ENCODE peak calls at places on chromosomes 6 and 20, in six cellular contexts. Q is neural progenitor cell, Z is SK-N-SH, R is psoas muscle, T is NT2/D1, S is PC-3. G is an unnamed sample.
A peak's percentile ranks its signal among the peaks of the same experiment; 100 is the strongest.

GRCh38 chr6:21102624-21103023 is 490.9 kb upstream of the SOX4 start:
- DNase-seq in T (no peak), R (no peak), Z (no peak), Q (no peak), S (peak; percentile 9), G (no peak)

GRCh38 chr6:92701425-92702096 is 717.8 kb downstream of the EPHA7 start:
- DNase-seq in T (no peak), R (peak; percentile 30), Z (no peak), S (no peak), Q (no peak), G (peak; percentile 40)

GRCh38 chr6:71294121-71294523 is 5.5 kb downstream of the OGFRL1 start:
- DNase-seq in Z (no peak), T (no peak), R (no peak), S (peak; percentile 74), Q (no peak), G (no peak)

GRCh38 chr20:64206619-64207018 is 42.4 kb downstream of the MYT1 start:
- DNase-seq in S (no peak), R (no peak), Z (no peak), Q (no peak), T (no peak), G (no peak)

GRCh38 chr20:32966881-32967781 is 37.1 kb downstream of the SUN5 start:
- DNase-seq in Q (no peak), Z (peak; percentile 8), R (no peak), T (no peak), S (no peak), G (no peak)

GRCh38 chr6:33570806-33571636 is 9.1 kb downstream of the BAK1 start:
- DNase-seq in T (no peak), R (peak; percentile 88), Q (peak; percentile 84), S (peak; percentile 64), Z (peak; percentile 93), G (peak; percentile 87)

GRCh38 chr6:133891814-133892443 is 3.0 kb downstream of the TCF21 start:
- DNase-seq in R (no peak), S (no peak), Q (no peak), T (no peak), Z (peak; percentile 39), G (no peak)

GRCh38 chr6:13371421-13372072 is 43.2 kb upstream of the TBC1D7 start:
- DNase-seq in Q (peak; percentile 40), T (no peak), R (no peak), S (no peak), Z (peak; percentile 43), G (no peak)

GRCh38 chr6:156687875-156688549 is 89.2 kb upstream of the ARID1B start:
- DNase-seq in Z (peak; percentile 58), T (peak; percentile 1), R (no peak), S (peak; percentile 44), Q (peak; percentile 56), G (peak; percentile 39)

GRCh38 chr6:39062014-39062740 is 13.6 kb downstream of the GLP1R start:
- DNase-seq in Q (peak; percentile 13), S (no peak), Z (peak; percentile 80), T (no peak), R (no peak), G (no peak)

GRCh38 chr6:100347901-100348550 is 116.7 kb downstream of the SIM1 start:
- DNase-seq in R (no peak), Z (no peak), T (no peak), Q (no peak), S (peak; percentile 46), G (no peak)

GRCh38 chr20:54340667-54341081 is 132.8 kb downstream of the PFDN4 start:
- DNase-seq in T (no peak), Z (no peak), R (no peak), S (peak; percentile 11), Q (no peak), G (no peak)

GRCh38 chr6:149127212-149127611 is 190.3 kb upstream of the TAB2 start:
- DNase-seq in R (no peak), S (peak; percentile 81), Q (no peak), Z (no peak), T (no peak), G (no peak)

GRCh38 chr20:50287512-50287911 is 96.9 kb downstream of the CEBPB start:
- DNase-seq in Z (no peak), S (no peak), T (no peak), R (no peak), Q (no peak), G (no peak)
- H3K4me1 ChIP-seq in Z (peaks cover 16% of the 10 kb centered on the region), S (peaks cover 30% of the 10 kb centered on the region), T (peaks cover 21% of the 10 kb centered on the region), R (peaks cover 51% of the 10 kb centered on the region), Q (peaks cover 8% of the 10 kb centered on the region), G (peaks cover 35% of the 10 kb centered on the region)

GRCh38 chr6:155013457-155013876 is 18.4 kb downstream of the TIAM2 start:
- DNase-seq in Q (no peak), S (no peak), Z (peak; percentile 52), R (no peak), T (no peak), G (peak; percentile 79)
- H3K4me1 ChIP-seq in Q (no peaks in the 10 kb centered on the region), S (peaks cover 23% of the 10 kb centered on the region), Z (peaks cover 11% of the 10 kb centered on the region), R (no peaks in the 10 kb centered on the region), T (peaks cover 8% of the 10 kb centered on the region), G (peaks cover 22% of the 10 kb centered on the region)

GRCh38 chr6:117513778-117514371 is 31.4 kb downstream of the DCBLD1 start:
- DNase-seq in R (no peak), S (no peak), T (no peak), Q (no peak), Z (no peak), G (no peak)
- H3K4me1 ChIP-seq in R (peaks cover 16% of the 10 kb centered on the region), S (no peaks in the 10 kb centered on the region), T (no peaks in the 10 kb centered on the region), Q (peaks cover 12% of the 10 kb centered on the region), Z (no peaks in the 10 kb centered on the region), G (no peaks in the 10 kb centered on the region)

DNA sequence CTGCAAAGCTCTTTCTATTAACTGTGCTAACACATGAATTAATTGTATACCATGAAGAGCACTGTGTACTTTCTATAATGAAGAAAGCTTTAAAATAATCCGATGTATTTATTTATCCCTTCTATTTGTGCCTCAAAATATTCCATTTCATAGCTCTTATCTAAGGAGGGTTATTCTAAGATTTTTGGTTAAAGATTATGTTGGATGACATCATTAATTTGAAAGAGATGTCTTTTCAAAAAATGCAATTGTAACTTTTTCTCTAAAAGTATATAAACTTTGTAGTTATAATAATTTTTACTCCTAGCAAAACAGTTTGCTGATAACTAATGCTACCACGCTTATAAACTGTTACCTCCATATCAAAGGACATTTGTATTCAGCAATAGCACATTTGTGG is 192.4 kb upstream of the HSF2 start:
- DNase-seq in R (no peak), Z (no peak), Q (no peak), T (no peak), S (no peak), G (no peak)
- H3K4me1 ChIP-seq in R (no peaks in the 10 kb centered on the region), Z (no peaks in the 10 kb centered on the region), Q (no peaks in the 10 kb centered on the region), T (no peaks in the 10 kb centered on the region), S (no peaks in the 10 kb centered on the region), G (no peaks in the 10 kb centered on the region)

GRCh38 chr6:118787746-118788419 is 106.1 kb upstream of the ASF1A start:
- DNase-seq in R (no peak), T (no peak), Z (no peak), S (no peak), Q (no peak), G (no peak)
- H3K4me1 ChIP-seq in R (no peaks in the 10 kb centered on the region), T (no peaks in the 10 kb centered on the region), Z (peaks cover 13% of the 10 kb centered on the region), S (peaks cover 24% of the 10 kb centered on the region), Q (peaks cover 4% of the 10 kb centered on the region), G (peaks cover 5% of the 10 kb centered on the region)

GRCh38 chr6:116267879-116268588 is 11.7 kb downstream of the TSPYL1 start:
- DNase-seq in Q (no peak), S (peak; percentile 31), Z (no peak), R (no peak), T (no peak), G (no peak)
- H3K4me1 ChIP-seq in Q (peaks cover 10% of the 10 kb centered on the region), S (peaks cover 13% of the 10 kb centered on the region), Z (peaks cover 12% of the 10 kb centered on the region), R (peaks cover 24% of the 10 kb centered on the region), T (peaks cover 1% of the 10 kb centered on the region), G (no peaks in the 10 kb centered on the region)